ENCODE peak calls at places on chromosomes 7 and 10, in eight cellular contexts. One of them, this sample, is unnamed.
A peak's percentile ranks its signal among the peaks of the same experiment; 100 is the strongest.

GRCh38 chr7:50649259-50649885 is 84.2 kb upstream of the DDC start:
- DNase-seq in PC-3: no peak
- DNase-seq in colonic mucosa: no peak
- DNase-seq in osteocyte: peak; percentile 73
- DNase-seq in cardiac fibroblast: no peak
- DNase-seq in A673: no peak
- DNase-seq in cardiac muscle cell: no peak
- DNase-seq in CD8-positive, alpha-beta T cell: peak; percentile 2
- DNase-seq in this sample: no peak

GRCh38 chr10:13882112-13882711 is 295.4 kb downstream of the PRPF18 start:
- DNase-seq in cardiac muscle cell: peak; percentile 88
- DNase-seq in PC-3: peak; percentile 91
- DNase-seq in osteocyte: no peak
- DNase-seq in cardiac fibroblast: peak; percentile 80
- DNase-seq in colonic mucosa: no peak
- DNase-seq in A673: peak; percentile 36
- DNase-seq in CD8-positive, alpha-beta T cell: no peak
- DNase-seq in this sample: no peak

GRCh38 chr7:39950473-39951155 is 558 bp downstream of the CDK13 start:
- DNase-seq in colonic mucosa: peak; percentile 32
- DNase-seq in PC-3: peak; percentile 23
- DNase-seq in cardiac fibroblast: peak; percentile 56
- DNase-seq in osteocyte: no peak
- DNase-seq in A673: peak; percentile 46
- DNase-seq in cardiac muscle cell: peak; percentile 59
- DNase-seq in CD8-positive, alpha-beta T cell: peak; percentile 42
- DNase-seq in this sample: peak; percentile 61

GRCh38 chr7:103833401-103833800 is 156.1 kb downstream of the RELN start:
- DNase-seq in CD8-positive, alpha-beta T cell: no peak
- DNase-seq in colonic mucosa: no peak
- DNase-seq in PC-3: no peak
- DNase-seq in cardiac muscle cell: no peak
- DNase-seq in A673: no peak
- DNase-seq in osteocyte: no peak
- DNase-seq in cardiac fibroblast: no peak
- DNase-seq in this sample: no peak

GRCh38 chr7:80496586-80496985 is 15.3 kb downstream of the GNAT3 start:
- DNase-seq in colonic mucosa: no peak
- DNase-seq in CD8-positive, alpha-beta T cell: no peak
- DNase-seq in cardiac fibroblast: no peak
- DNase-seq in PC-3: peak; percentile 17
- DNase-seq in A673: no peak
- DNase-seq in osteocyte: no peak
- DNase-seq in cardiac muscle cell: no peak
- DNase-seq in this sample: no peak

GRCh38 chr10:31929260-31929985 is 792 bp upstream of the ARHGAP12 start:
- DNase-seq in CD8-positive, alpha-beta T cell: peak; percentile 35
- DNase-seq in cardiac fibroblast: peak; percentile 42
- DNase-seq in colonic mucosa: peak; percentile 81
- DNase-seq in cardiac muscle cell: peak; percentile 27
- DNase-seq in A673: peak; percentile 38
- DNase-seq in osteocyte: no peak
- DNase-seq in PC-3: peak; percentile 25
- DNase-seq in this sample: no peak

GRCh38 chr10:75209325-75210192 is 1.0 kb upstream of the VDAC2 start:
- DNase-seq in osteocyte: peak; percentile 85
- DNase-seq in cardiac fibroblast: peak; percentile 90
- DNase-seq in colonic mucosa: peak; percentile 71
- DNase-seq in PC-3: peak; percentile 80
- DNase-seq in cardiac muscle cell: peak; percentile 88
- DNase-seq in A673: peak; percentile 87
- DNase-seq in CD8-positive, alpha-beta T cell: peak; percentile 78
- DNase-seq in this sample: no peak

GRCh38 chr10:101284171-101285092 is 55.2 kb upstream of the LBX1 start:
- DNase-seq in PC-3: no peak
- DNase-seq in osteocyte: no peak
- DNase-seq in CD8-positive, alpha-beta T cell: no peak
- DNase-seq in cardiac muscle cell: no peak
- DNase-seq in colonic mucosa: no peak
- DNase-seq in A673: no peak
- DNase-seq in cardiac fibroblast: no peak
- DNase-seq in this sample: peak; percentile 58

GRCh38 chr7:114086491-114086905 is 167.7 kb upstream of the PPP1R3A start:
- DNase-seq in A673: peak; percentile 4
- DNase-seq in CD8-positive, alpha-beta T cell: no peak
- DNase-seq in cardiac fibroblast: no peak
- DNase-seq in osteocyte: no peak
- DNase-seq in PC-3: no peak
- DNase-seq in cardiac muscle cell: no peak
- DNase-seq in colonic mucosa: peak; percentile 51
- DNase-seq in this sample: peak; percentile 44

GRCh38 chr10:118531105-118531851 is 64.2 kb downstream of the PRLHR start:
- DNase-seq in colonic mucosa: no peak
- DNase-seq in PC-3: no peak
- DNase-seq in CD8-positive, alpha-beta T cell: no peak
- DNase-seq in cardiac fibroblast: no peak
- DNase-seq in A673: no peak
- DNase-seq in cardiac muscle cell: no peak
- DNase-seq in osteocyte: no peak
- DNase-seq in this sample: no peak

GRCh38 chr10:97673736-97674525 is 13.1 kb downstream of the AVPI1 start:
- DNase-seq in cardiac muscle cell: peak; percentile 70
- DNase-seq in cardiac fibroblast: peak; percentile 71
- DNase-seq in A673: no peak
- DNase-seq in CD8-positive, alpha-beta T cell: no peak
- DNase-seq in PC-3: peak; percentile 59
- DNase-seq in colonic mucosa: no peak
- DNase-seq in osteocyte: no peak
- DNase-seq in this sample: no peak

GRCh38 chr10:107814865-107815487 is 650.5 kb upstream of the SORCS1 start:
- DNase-seq in cardiac muscle cell: peak; percentile 58
- DNase-seq in cardiac fibroblast: peak; percentile 63
- DNase-seq in PC-3: peak; percentile 78
- DNase-seq in CD8-positive, alpha-beta T cell: no peak
- DNase-seq in A673: peak; percentile 69
- DNase-seq in osteocyte: no peak
- DNase-seq in colonic mucosa: peak; percentile 72
- DNase-seq in this sample: peak; percentile 52

GRCh38 chr10:91614254-91614624 is 18.6 kb downstream of the PPP1R3C start:
- DNase-seq in colonic mucosa: no peak
- DNase-seq in osteocyte: no peak
- DNase-seq in cardiac muscle cell: peak; percentile 75
- DNase-seq in cardiac fibroblast: peak; percentile 74
- DNase-seq in PC-3: peak; percentile 62
- DNase-seq in CD8-positive, alpha-beta T cell: no peak
- DNase-seq in A673: no peak
- DNase-seq in this sample: no peak

GRCh38 chr7:99975782-99976521 is at the start of gene AZGP1:
- DNase-seq in cardiac fibroblast: peak; percentile 36
- DNase-seq in PC-3: peak; percentile 27
- DNase-seq in cardiac muscle cell: peak; percentile 43
- DNase-seq in colonic mucosa: no peak
- DNase-seq in CD8-positive, alpha-beta T cell: no peak
- DNase-seq in A673: no peak
- DNase-seq in osteocyte: no peak
- DNase-seq in this sample: no peak

GRCh38 chr10:15558136-15558535 is 161.6 kb downstream of the ITGA8 start:
- DNase-seq in PC-3: no peak
- DNase-seq in colonic mucosa: no peak
- DNase-seq in cardiac fibroblast: peak; percentile 69
- DNase-seq in A673: no peak
- DNase-seq in osteocyte: no peak
- DNase-seq in CD8-positive, alpha-beta T cell: no peak
- DNase-seq in cardiac muscle cell: peak; percentile 67
- DNase-seq in this sample: no peak

GRCh38 chr7:3722396-3722846 is 421.4 kb downstream of the SDK1 start:
- DNase-seq in cardiac muscle cell: peak; percentile 2
- DNase-seq in colonic mucosa: no peak
- DNase-seq in CD8-positive, alpha-beta T cell: peak; percentile 12
- DNase-seq in A673: peak; percentile 85
- DNase-seq in PC-3: no peak
- DNase-seq in cardiac fibroblast: peak; percentile 13
- DNase-seq in osteocyte: no peak
- DNase-seq in this sample: peak; percentile 56
- TF ChIP-seq CTCF in cardiac muscle cell: peak; percentile 9
- TF ChIP-seq CTCF in colonic mucosa: no peak
- TF ChIP-seq CTCF in CD8-positive, alpha-beta T cell: no peak
- TF ChIP-seq CTCF in A673: peak; percentile 57
- TF ChIP-seq CTCF in PC-3: no peak
- TF ChIP-seq CTCF in cardiac fibroblast: peak; percentile 44
- TF ChIP-seq CTCF in osteocyte: peak; percentile 32
- TF ChIP-seq CTCF in this sample: no peak

DNA sequence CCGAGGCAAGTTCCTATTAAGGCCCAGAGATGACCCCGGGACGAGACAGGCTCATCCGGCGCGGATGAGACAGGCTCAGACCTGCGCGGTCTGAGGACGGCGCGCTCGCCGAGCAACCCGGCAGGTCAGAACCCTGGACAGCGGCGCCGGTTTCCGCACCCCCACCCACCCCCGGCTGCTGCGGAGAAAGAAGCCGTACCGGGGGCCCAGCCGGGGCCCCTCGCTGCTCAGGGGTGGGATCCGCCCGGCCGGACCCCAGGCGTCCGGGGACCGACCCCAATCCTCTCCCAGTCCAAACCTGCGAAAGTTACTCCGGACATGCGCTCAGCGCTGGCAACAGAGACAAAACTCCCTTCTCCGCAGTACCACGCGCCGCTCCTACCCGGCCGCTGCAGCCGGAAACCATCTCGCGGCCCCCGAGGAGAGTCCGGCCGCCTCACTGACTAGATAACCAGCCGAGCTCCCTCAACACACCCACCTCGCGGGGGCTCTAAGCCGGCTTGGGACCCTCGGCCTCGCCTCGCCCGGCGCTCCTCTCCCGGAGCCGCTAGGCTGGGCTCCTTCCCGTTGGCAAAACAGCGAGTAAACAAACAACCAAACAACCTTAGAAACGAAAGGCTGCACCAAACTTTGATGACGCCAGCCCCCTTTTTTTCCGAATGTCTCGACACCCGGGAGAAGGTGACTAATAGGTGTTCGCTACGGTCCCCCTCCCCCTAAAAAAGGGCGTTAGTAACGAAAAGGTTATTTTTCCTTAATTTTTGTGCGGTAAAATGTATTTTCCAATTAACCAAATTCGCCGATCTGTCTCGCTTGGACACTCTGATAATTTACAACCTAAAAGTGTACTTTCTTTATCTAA is 2.3 kb upstream of the DRGX start:
- DNase-seq in CD8-positive, alpha-beta T cell: peak; percentile 55
- DNase-seq in cardiac fibroblast: peak; percentile 46
- DNase-seq in osteocyte: peak; percentile 86
- DNase-seq in cardiac muscle cell: peak; percentile 52
- DNase-seq in colonic mucosa: peak; percentile 49
- DNase-seq in A673: peak; percentile 31
- DNase-seq in PC-3: peak; percentile 48
- DNase-seq in this sample: peak; percentile 92
- TF ChIP-seq CTCF in CD8-positive, alpha-beta T cell: no peak
- TF ChIP-seq CTCF in cardiac fibroblast: no peak
- TF ChIP-seq CTCF in osteocyte: no peak
- TF ChIP-seq CTCF in cardiac muscle cell: no peak
- TF ChIP-seq CTCF in colonic mucosa: no peak
- TF ChIP-seq CTCF in A673: no peak
- TF ChIP-seq CTCF in PC-3: no peak
- TF ChIP-seq CTCF in this sample: no peak

GRCh38 chr10:34789993-34790506 is 25.0 kb downstream of the PARD3 start:
- DNase-seq in PC-3: no peak
- DNase-seq in colonic mucosa: peak; percentile 40
- DNase-seq in CD8-positive, alpha-beta T cell: no peak
- DNase-seq in osteocyte: no peak
- DNase-seq in cardiac fibroblast: peak; percentile 41
- DNase-seq in A673: peak; percentile 96
- DNase-seq in cardiac muscle cell: peak; percentile 24
- DNase-seq in this sample: no peak

GRCh38 chr10:34791228-34791627 is 23.9 kb downstream of the PARD3 start:
- DNase-seq in cardiac muscle cell: no peak
- DNase-seq in cardiac fibroblast: no peak
- DNase-seq in A673: no peak
- DNase-seq in CD8-positive, alpha-beta T cell: no peak
- DNase-seq in osteocyte: no peak
- DNase-seq in PC-3: no peak
- DNase-seq in colonic mucosa: no peak
- DNase-seq in this sample: no peak

GRCh38 chr10:34792881-34793280 is 22.2 kb downstream of the PARD3 start:
- DNase-seq in osteocyte: no peak
- DNase-seq in CD8-positive, alpha-beta T cell: no peak
- DNase-seq in cardiac muscle cell: no peak
- DNase-seq in cardiac fibroblast: no peak
- DNase-seq in A673: no peak
- DNase-seq in colonic mucosa: no peak
- DNase-seq in PC-3: no peak
- DNase-seq in this sample: no peak

GRCh38 chr10:34794835-34795234 is 20.3 kb downstream of the PARD3 start:
- DNase-seq in PC-3: no peak
- DNase-seq in cardiac fibroblast: no peak
- DNase-seq in CD8-positive, alpha-beta T cell: no peak
- DNase-seq in cardiac muscle cell: no peak
- DNase-seq in osteocyte: no peak
- DNase-seq in colonic mucosa: no peak
- DNase-seq in A673: no peak
- DNase-seq in this sample: no peak

DNA sequence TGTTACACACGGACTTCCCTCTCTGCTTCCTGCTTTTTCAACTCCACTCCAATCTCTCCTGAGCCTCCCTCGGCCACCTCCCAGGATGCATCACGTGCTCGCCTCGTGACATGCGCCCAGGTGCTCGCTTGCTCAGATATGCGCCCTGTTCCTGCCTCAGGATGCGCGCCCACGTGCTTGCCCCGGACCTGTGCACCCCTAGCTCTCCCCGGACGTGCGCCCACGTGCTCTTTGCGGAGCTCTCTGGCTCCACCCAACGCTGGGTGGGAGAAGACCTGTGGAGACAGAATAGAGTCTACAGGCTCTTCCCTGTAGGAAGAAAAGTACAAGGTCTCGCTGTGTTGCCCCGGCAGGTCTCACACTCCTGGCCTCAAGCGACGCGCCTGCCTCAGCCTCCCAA is 23.1 kb downstream of the PARD3 start:
- DNase-seq in osteocyte: no peak
- DNase-seq in CD8-positive, alpha-beta T cell: no peak
- DNase-seq in PC-3: no peak
- DNase-seq in colonic mucosa: no peak
- DNase-seq in cardiac fibroblast: no peak
- DNase-seq in cardiac muscle cell: no peak
- DNase-seq in A673: no peak
- DNase-seq in this sample: no peak
- TF ChIP-seq CTCF in osteocyte: no peak
- TF ChIP-seq CTCF in CD8-positive, alpha-beta T cell: no peak
- TF ChIP-seq CTCF in PC-3: no peak
- TF ChIP-seq CTCF in colonic mucosa: no peak
- TF ChIP-seq CTCF in cardiac fibroblast: no peak
- TF ChIP-seq CTCF in cardiac muscle cell: no peak
- TF ChIP-seq CTCF in A673: peak; percentile 49
- TF ChIP-seq CTCF in this sample: no peak

DNA sequence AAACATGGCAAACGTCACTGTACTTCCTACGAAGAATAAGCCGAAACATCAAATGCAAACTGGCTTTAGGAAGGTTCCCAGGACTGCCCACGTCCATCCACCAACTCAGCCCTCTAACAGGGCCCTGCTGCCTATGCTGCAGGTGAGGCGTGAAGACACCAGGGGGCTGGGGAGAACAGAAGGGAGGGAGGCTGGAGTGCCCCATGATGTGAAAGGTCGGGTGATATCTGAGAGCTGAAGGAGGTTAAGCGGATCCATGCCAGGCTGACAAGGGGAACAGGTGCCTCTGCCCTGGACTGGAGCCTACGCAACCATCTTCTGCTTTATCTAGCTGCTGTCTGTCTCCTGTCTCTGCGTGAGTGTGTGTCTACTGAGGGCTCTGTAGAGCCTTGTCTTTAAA is 40.2 kb upstream of the ATP6V0A4 start:
- DNase-seq in CD8-positive, alpha-beta T cell: no peak
- DNase-seq in cardiac fibroblast: no peak
- DNase-seq in colonic mucosa: no peak
- DNase-seq in cardiac muscle cell: no peak
- DNase-seq in PC-3: no peak
- DNase-seq in osteocyte: no peak
- DNase-seq in A673: no peak
- DNase-seq in this sample: peak; percentile 8
- TF ChIP-seq CTCF in CD8-positive, alpha-beta T cell: no peak
- TF ChIP-seq CTCF in cardiac fibroblast: no peak
- TF ChIP-seq CTCF in colonic mucosa: no peak
- TF ChIP-seq CTCF in cardiac muscle cell: no peak
- TF ChIP-seq CTCF in PC-3: no peak
- TF ChIP-seq CTCF in osteocyte: no peak
- TF ChIP-seq CTCF in A673: no peak
- TF ChIP-seq CTCF in this sample: no peak

This sample was measured in nephron progenitor cell.